ENCODE peak calls at places on chromosomes 7 and 10, in eight cellular contexts. X is stomach, Q is left ventricle myocardium inferior, S is fibroblast of lung, J is Panc1, A is AG04450, G is lung, C is A549. F is an unnamed sample.

GRCh38 chr10:101111547-101111946 is 19.6 kb upstream of the TLX1 start:
- DNase-seq in X (no peak), A (no peak), C (no peak), S (no peak), J (no peak), G (no peak), Q (no peak), F (no peak)

GRCh38 chr7:45888185-45888992 is at the start of gene IGFBP1:
- DNase-seq in J (no peak), Q (no peak), C (no peak), G (no peak), X (no peak), A (no peak), S (no peak), F (peak; percentile 31)

GRCh38 chr7:24005517-24005916 is 278.5 kb upstream of the NPY start:
- DNase-seq in A (no peak), C (no peak), S (no peak), G (no peak), Q (no peak), X (no peak), J (no peak), F (no peak)

GRCh38 chr7:69049341-69049740 is 548.9 kb upstream of the AUTS2 start:
- DNase-seq in G (no peak), Q (no peak), X (no peak), J (no peak), A (no peak), C (no peak), S (no peak), F (no peak)

GRCh38 chr7:27051451-27051850 is 44.3 kb downstream of the HOXA1 start:
- DNase-seq in A (no peak), X (no peak), S (peak; percentile 73), J (no peak), G (no peak), Q (no peak), C (no peak), F (no peak)

GRCh38 chr7:108384721-108385483 is 71.3 kb downstream of the NRCAM start:
- DNase-seq in S (no peak), Q (no peak), A (no peak), G (no peak), C (no peak), J (no peak), X (no peak), F (no peak)

GRCh38 chr7:134368851-134369533 is 52.3 kb upstream of the SLC35B4 start:
- DNase-seq in X (peak; percentile 64), S (peak; percentile 74), A (peak; percentile 23), G (no peak), J (no peak), C (peak; percentile 81), Q (no peak), F (no peak)

GRCh38 chr7:134454277-134454676 is 4.6 kb downstream of the AKR1B1 start:
- DNase-seq in J (no peak), Q (no peak), A (no peak), S (peak; percentile 49), X (no peak), G (no peak), C (no peak), F (no peak)

GRCh38 chr10:132481690-132482089 is 55.9 kb upstream of the INPP5A start:
- DNase-seq in G (no peak), C (no peak), Q (no peak), J (no peak), S (no peak), A (no peak), X (no peak), F (peak; percentile 28)

GRCh38 chr7:29270579-29270978 is 76.0 kb downstream of the CHN2 start:
- DNase-seq in Q (no peak), X (no peak), G (no peak), J (no peak), S (no peak), A (no peak), C (no peak), F (no peak)

GRCh38 chr7:139913006-139913405 is 83.9 kb downstream of the TBXAS1 start:
- DNase-seq in Q (no peak), C (no peak), A (no peak), X (no peak), J (no peak), G (no peak), S (no peak), F (no peak)

GRCh38 chr7:2637066-2637471 is 5.3 kb downstream of the TTYH3 start:
- DNase-seq in G (no peak), S (no peak), Q (no peak), C (no peak), A (no peak), J (no peak), X (no peak), F (no peak)
- H3K4me3 ChIP-seq in G (no peak overlapping the region), S (no peak overlapping the region), Q (no peak overlapping the region), C (no peak overlapping the region), A (no peak overlapping the region), J (no peak overlapping the region), X (no peak overlapping the region), F (no peak overlapping the region)

GRCh38 chr7:78444267-78444666 is 645.7 kb downstream of the PHTF2 start:
- DNase-seq in S (no peak), G (no peak), Q (no peak), A (no peak), J (no peak), C (no peak), X (no peak), F (no peak)

GRCh38 chr7:78448915-78449314 is 650.3 kb downstream of the PHTF2 start:
- DNase-seq in C (no peak), S (no peak), Q (no peak), G (no peak), A (no peak), X (no peak), J (no peak), F (no peak)

GRCh38 chr7:78441737-78442136 is 643.2 kb downstream of the PHTF2 start:
- DNase-seq in X (no peak), C (no peak), A (no peak), G (no peak), S (no peak), Q (no peak), J (no peak), F (no peak)

GRCh38 chr7:78438433-78438832 is 639.9 kb downstream of the PHTF2 start:
- DNase-seq in C (no peak), S (no peak), G (no peak), J (no peak), A (no peak), Q (no peak), X (no peak), F (no peak)

DNA sequence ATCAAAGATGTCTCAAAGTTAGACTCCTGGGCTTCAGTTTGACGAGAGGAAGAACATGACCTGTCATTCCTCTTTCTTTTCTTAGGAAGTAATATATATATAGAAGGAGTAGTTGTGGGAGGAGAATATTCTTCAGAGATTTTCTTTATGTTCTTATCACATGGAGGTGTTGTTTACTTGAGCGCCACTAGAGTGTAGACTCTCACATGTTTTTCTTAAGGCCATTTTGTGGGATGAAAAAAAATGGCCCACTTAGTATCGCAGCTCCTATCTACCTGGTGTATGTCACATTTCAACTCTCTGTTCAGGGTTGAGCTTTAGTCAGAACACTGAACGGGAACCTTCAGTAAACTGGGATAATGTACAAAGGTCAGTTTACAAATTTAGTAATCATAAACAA is 645.2 kb downstream of the PHTF2 start:
- DNase-seq in J (no peak), A (no peak), G (no peak), Q (no peak), S (no peak), C (no peak), X (no peak), F (no peak)
- TF ChIP-seq CTCF in J (no peak), A (no peak), G (no peak), Q (no peak), S (no peak), C (no peak), X (no peak), F (no peak)

GRCh38 chr7:116490351-116490750 is 9.2 kb upstream of the CAV2 start:
- DNase-seq in C (no peak), A (no peak), J (no peak), S (no peak), X (no peak), Q (no peak), G (no peak), F (no peak)

GRCh38 chr7:116494472-116494871 is 5.1 kb upstream of the CAV2 start:
- DNase-seq in G (no peak), J (no peak), S (no peak), A (no peak), X (no peak), Q (no peak), C (no peak), F (no peak)

GRCh38 chr7:116495737-116496136 is 3.8 kb upstream of the CAV2 start:
- DNase-seq in C (peak; percentile 26), A (no peak), J (no peak), Q (no peak), X (no peak), G (no peak), S (no peak), F (no peak)

GRCh38 chr7:116492654-116493109 is 6.9 kb upstream of the CAV2 start:
- DNase-seq in X (no peak), C (no peak), G (no peak), A (no peak), J (no peak), S (peak; percentile 37), Q (no peak), F (no peak)

GRCh38 chr7:116491887-116492653 is 7.5 kb upstream of the CAV2 start:
- DNase-seq in C (no peak), S (no peak), J (no peak), A (no peak), Q (no peak), X (no peak), G (no peak), F (no peak)
- H3K4me3 ChIP-seq in C (no peak overlapping the region), S (no peak overlapping the region), J (no peak overlapping the region), A (no peak overlapping the region), Q (no peak overlapping the region), X (no peak overlapping the region), G (no peak overlapping the region), F (no peak overlapping the region)

GRCh38 chr7:101817031-101817929 is at the start of gene CUX1:
- DNase-seq in Q (no peak), S (no peak), A (no peak), J (no peak), C (peak; percentile 63), G (no peak), X (peak; percentile 54), F (peak; percentile 60)

GRCh38 chr7:101815826-101816488 is 1.5 kb upstream of the CUX1 start:
- DNase-seq in G (peak; percentile 66), X (peak; percentile 79), Q (peak; percentile 80), A (peak; percentile 42), S (peak; percentile 80), J (no peak), C (peak; percentile 72), F (peak; percentile 79)

GRCh38 chr7:101817930-101818698 is 688 bp downstream of the CUX1 start:
- DNase-seq in Q (no peak), G (no peak), A (no peak), S (peak; percentile 64), C (no peak), X (no peak), J (no peak), F (no peak)

GRCh38 chr7:101814996-101815825 is 2.2 kb upstream of the CUX1 start:
- DNase-seq in G (peak; percentile 53), C (peak; percentile 69), J (no peak), S (peak; percentile 25), X (peak; percentile 51), Q (peak; percentile 29), A (no peak), F (peak; percentile 80)

GRCh38 chr7:101816499-101817030 is 861 bp upstream of the CUX1 start:
- DNase-seq in C (no peak), X (peak; percentile 65), Q (peak; percentile 51), J (no peak), A (no peak), G (no peak), S (peak; percentile 44), F (peak; percentile 69)
- TF ChIP-seq CTCF in C (peak; percentile 26), X (no peak), Q (no peak), J (peak; percentile 3), A (peak; percentile 2), G (no peak), S (no peak), F (no peak)

F was measured in ovary.